ENCODE peak calls at places on chromosomes 5 and 9, in seven cellular contexts. G is upper lobe of right lung, A is psoas muscle, I is colonic mucosa, Z is A549, B is cardiac muscle cell, V is heart right ventricle. W is an unnamed sample.

GRCh38 chr9:129697956-129698757 is 32.7 kb downstream of the PRRX2 start:
- DNase-seq in G (no peak), Z (no peak), V (peak), I (peak), B (peak), A (peak), W (no peak)

GRCh38 chr5:125550237-125550636 is 803.8 kb upstream of the ZNF608 start:
- DNase-seq in I (no peak), Z (no peak), G (no peak), B (peak), A (no peak), V (no peak), W (no peak)

GRCh38 chr5:151721087-151721646 is 34.5 kb upstream of the SPARC start:
- DNase-seq in B (no peak), V (no peak), G (no peak), A (no peak), Z (no peak), I (no peak), W (no peak)

GRCh38 chr5:127838661-127839060 is 135.5 kb downstream of the CCDC192 start:
- DNase-seq in B (peak), Z (no peak), I (peak), G (no peak), A (no peak), V (no peak), W (no peak)

GRCh38 chr5:88279584-88279983 is 10.9 kb upstream of the TMEM161B start:
- DNase-seq in Z (no peak), A (no peak), I (no peak), G (no peak), B (no peak), V (no peak), W (no peak)

GRCh38 chr5:39093351-39093749 is 19.2 kb upstream of the RICTOR start:
- DNase-seq in I (no peak), G (no peak), Z (no peak), A (no peak), B (peak), V (no peak), W (no peak)

GRCh38 chr5:99285606-99286005 is 356.8 kb upstream of the CHD1 start:
- DNase-seq in G (no peak), Z (no peak), I (no peak), V (no peak), B (no peak), A (no peak), W (no peak)

GRCh38 chr9:12702160-12702758 is 9.1 kb downstream of the TYRP1 start:
- DNase-seq in B (peak), Z (peak), G (no peak), V (peak), I (peak), A (peak), W (no peak)

GRCh38 chr9:129612123-129612522 is 8.8 kb downstream of the C9orf50 start:
- DNase-seq in B (no peak), A (no peak), I (no peak), G (no peak), Z (no peak), V (no peak), W (no peak)

GRCh38 chr9:138065287-138065686 is 187.7 kb downstream of the CACNA1B start:
- DNase-seq in I (no peak), Z (no peak), V (no peak), B (no peak), A (no peak), G (peak), W (no peak)

GRCh38 chr9:38250279-38251035 is 142.0 kb upstream of the ALDH1B1 start:
- DNase-seq in B (no peak), I (no peak), Z (no peak), G (no peak), V (no peak), A (no peak), W (no peak)

GRCh38 chr5:109630109-109630508 is 59.6 kb upstream of the MAN2A1 start:
- DNase-seq in B (peak), V (no peak), I (no peak), Z (no peak), A (no peak), G (no peak), W (no peak)

GRCh38 chr5:79499640-79500273 is 14.2 kb downstream of the HOMER1 start:
- DNase-seq in Z (no peak), G (no peak), B (no peak), V (no peak), A (no peak), I (no peak), W (no peak)

GRCh38 chr5:34007116-34007674 is 655 bp downstream of the AMACR start:
- DNase-seq in A (no peak), V (no peak), Z (no peak), G (no peak), B (peak), I (no peak), W (no peak)

GRCh38 chr9:81035171-81035570 is 654.2 kb downstream of the TLE1 start:
- DNase-seq in Z (no peak), I (no peak), A (no peak), B (peak), G (no peak), V (no peak), W (no peak)

GRCh38 chr9:76180541-76180940 is 213.7 kb downstream of the RFK start:
- DNase-seq in I (no peak), Z (peak), A (no peak), V (no peak), G (no peak), B (peak), W (no peak)

GRCh38 chr5:24045034-24045433 is 537.6 kb downstream of the PRDM9 start:
- DNase-seq in A (no peak), V (no peak), Z (no peak), G (no peak), B (no peak), I (no peak), W (no peak)

GRCh38 chr9:78292716-78293497 is 4.0 kb upstream of the PSAT1 start:
- DNase-seq in B (no peak), A (no peak), G (no peak), Z (no peak), I (no peak), V (no peak), W (no peak)

GRCh38 chr5:137754236-137754960 is at the start of gene HNRNPA0:
- DNase-seq in A (peak), V (peak), Z (peak), B (peak), I (peak), G (peak), W (peak)

GRCh38 chr5:67118050-67118620 is 78.5 kb downstream of the CD180 start:
- DNase-seq in G (no peak), B (no peak), I (no peak), A (no peak), Z (no peak), V (no peak), W (no peak)

GRCh38 chr5:83394190-83394589 is 77.4 kb upstream of the VCAN start:
- DNase-seq in G (no peak), I (no peak), B (no peak), V (no peak), A (no peak), Z (no peak), W (no peak)

DNA sequence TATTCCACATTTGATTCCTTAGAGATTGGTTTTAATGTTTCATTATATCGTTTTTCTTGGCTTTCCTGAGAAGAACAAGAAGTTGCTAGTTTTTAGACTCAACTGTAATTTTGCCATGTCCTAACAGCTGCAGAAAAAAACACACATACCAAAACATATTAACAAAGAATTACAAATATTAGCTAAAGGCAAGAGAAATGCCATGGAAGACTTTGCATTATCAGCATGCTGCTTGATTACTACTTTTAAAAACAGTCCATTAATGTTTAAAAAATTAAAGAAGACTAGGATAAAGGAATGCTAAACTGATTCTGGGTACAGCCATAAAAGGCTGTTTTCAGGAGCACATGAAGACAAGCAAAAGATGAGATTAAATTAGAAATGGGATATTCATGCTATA is 20.5 kb upstream of the IFNE start:
- DNase-seq in Z (no peak), A (no peak), B (no peak), G (no peak), V (no peak), I (no peak), W (no peak)
- H3K27ac ChIP-seq in Z (no peak), A (no peak), B (no peak), G (no peak), V (no peak), I (no peak), W (no peak)

DNA sequence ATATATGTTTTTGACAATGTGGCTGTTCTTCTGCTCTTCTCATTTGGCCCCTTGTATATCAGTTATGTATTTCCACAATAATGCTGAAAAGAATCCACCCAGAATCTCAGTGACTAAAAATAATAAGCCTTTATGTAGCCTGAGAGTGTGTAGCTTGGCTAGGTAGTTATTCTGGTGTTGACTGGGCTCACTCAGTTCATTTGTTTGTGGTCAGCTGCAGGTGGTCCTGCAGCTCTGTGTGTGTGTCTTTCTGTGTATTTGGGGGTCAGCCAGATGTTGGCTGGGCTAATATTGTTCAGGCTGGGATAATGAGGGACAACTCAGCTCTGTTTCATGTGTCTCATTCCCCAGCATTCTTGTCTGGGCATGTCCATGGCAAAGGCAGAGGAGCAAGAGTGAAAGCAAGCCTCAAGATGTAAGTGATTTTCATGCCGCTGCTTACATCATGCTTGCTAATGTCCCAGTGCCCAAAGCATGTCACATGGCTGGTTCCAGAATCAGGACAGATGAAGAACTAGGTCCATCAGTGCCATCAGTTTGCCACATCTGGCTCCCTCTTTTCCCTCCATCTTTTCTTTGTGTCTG is 162.8 kb downstream of the KCTD16 start:
- DNase-seq in G (no peak), Z (no peak), B (no peak), V (no peak), I (no peak), A (no peak), W (no peak)
- H3K27ac ChIP-seq in G (no peak), Z (no peak), B (no peak), V (no peak), I (no peak), A (no peak), W (no peak)

DNA sequence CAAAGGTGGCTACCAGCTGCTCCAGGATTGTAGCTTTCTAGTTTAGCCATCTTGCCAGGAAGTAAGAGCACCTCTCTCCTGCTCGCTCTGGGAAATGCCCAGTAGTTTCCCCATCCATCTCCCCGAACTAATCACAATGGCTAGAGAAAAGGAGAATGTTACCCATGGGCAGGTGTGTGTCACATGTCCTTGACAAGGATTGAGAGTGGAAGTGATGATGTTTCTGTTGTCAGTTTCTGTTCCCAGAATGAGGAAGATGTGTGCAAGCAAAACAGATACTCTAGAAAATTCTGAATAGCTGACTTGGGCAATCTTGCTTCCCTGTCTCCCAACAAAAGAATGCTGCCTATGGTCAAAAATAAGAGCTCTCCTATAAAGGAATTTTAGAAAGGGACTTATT is 429.5 kb downstream of the EBF1 start:
- DNase-seq in Z (no peak), G (no peak), I (no peak), A (no peak), B (no peak), V (no peak), W (no peak)
- H3K27ac ChIP-seq in Z (no peak), G (no peak), I (no peak), A (no peak), B (no peak), V (no peak), W (no peak)

GRCh38 chr9:136439550-136440408 is at the start of gene INPP5E:
- DNase-seq in B (peak), A (peak), I (peak), Z (peak), G (peak), V (peak), W (peak)
- H3K27ac ChIP-seq in B (peak), A (peak), I (peak), Z (peak), G (peak), V (peak), W (peak)

GRCh38 chr5:14197056-14197455 is 53.9 kb downstream of the TRIO start:
- DNase-seq in I (no peak), V (no peak), A (no peak), Z (no peak), G (no peak), B (no peak), W (no peak)
- H3K27ac ChIP-seq in I (no peak), V (no peak), A (peak), Z (no peak), G (no peak), B (no peak), W (no peak)

GRCh38 chr5:172435362-172436077 is 18.8 kb downstream of the SH3PXD2B start:
- DNase-seq in Z (no peak), V (no peak), A (no peak), G (no peak), B (no peak), I (no peak), W (no peak)

GRCh38 chr5:172434246-172434645 is 20.1 kb downstream of the SH3PXD2B start:
- DNase-seq in V (no peak), G (no peak), Z (no peak), A (peak), I (no peak), B (no peak), W (no peak)

GRCh38 chr5:172430354-172430753 is 24.0 kb downstream of the SH3PXD2B start:
- DNase-seq in V (no peak), G (no peak), A (no peak), Z (no peak), B (no peak), I (no peak), W (no peak)

GRCh38 chr5:172433513-172433912 is 20.8 kb downstream of the SH3PXD2B start:
- DNase-seq in I (no peak), B (no peak), Z (no peak), A (peak), V (no peak), G (no peak), W (no peak)

GRCh38 chr5:172433071-172433470 is 21.3 kb downstream of the SH3PXD2B start:
- DNase-seq in I (no peak), B (no peak), A (no peak), Z (no peak), V (no peak), G (no peak), W (no peak)
- H3K27ac ChIP-seq in I (no peak), B (peak), A (no peak), Z (no peak), V (no peak), G (no peak), W (no peak)

W was measured in substantia nigra.